ENCODE peak calls at places on chromosomes 1 and 21, in nine cellular contexts. One of them, this sample, is unnamed.

GRCh38 chr1:56525463-56526155 is 53.8 kb downstream of the PLPP3 start:
- DNase-seq in A549: no peak
- DNase-seq in fibroblast of lung: no peak
- DNase-seq in C1 segment of cervical spinal cord: no peak
- DNase-seq in ureter: no peak
- DNase-seq in EH: peak; percentile 81
- DNase-seq in GF-D8: no peak
- DNase-seq in stimulated activated CD8-positive, alpha-beta memory T cell treated with anti-CD3 and anti-CD28 coated beads, Interleukin-12 subunit alpha, Interleukin-12 subunit beta, amount 100 ng/mL, for 1 hour: no peak
- DNase-seq in GM04504: peak; percentile 28
- DNase-seq in this sample: no peak

GRCh38 chr1:16137890-16138467 is 17.9 kb downstream of the EPHA2 start:
- DNase-seq in GM04504: no peak
- DNase-seq in GF-D8: no peak
- DNase-seq in EH: no peak
- DNase-seq in C1 segment of cervical spinal cord: no peak
- DNase-seq in fibroblast of lung: no peak
- DNase-seq in A549: no peak
- DNase-seq in stimulated activated CD8-positive, alpha-beta memory T cell treated with anti-CD3 and anti-CD28 coated beads, Interleukin-12 subunit alpha, Interleukin-12 subunit beta, amount 100 ng/mL, for 1 hour: no peak
- DNase-seq in ureter: no peak
- DNase-seq in this sample: no peak

GRCh38 chr21:27719226-27719625 is 752.3 kb upstream of the ADAMTS5 start:
- DNase-seq in GM04504: no peak
- DNase-seq in ureter: no peak
- DNase-seq in EH: no peak
- DNase-seq in fibroblast of lung: no peak
- DNase-seq in A549: no peak
- DNase-seq in GF-D8: no peak
- DNase-seq in C1 segment of cervical spinal cord: no peak
- DNase-seq in stimulated activated CD8-positive, alpha-beta memory T cell treated with anti-CD3 and anti-CD28 coated beads, Interleukin-12 subunit alpha, Interleukin-12 subunit beta, amount 100 ng/mL, for 1 hour: no peak
- DNase-seq in this sample: no peak

GRCh38 chr1:25568090-25568833 is 24.9 kb downstream of the LDLRAP1 start:
- DNase-seq in ureter: no peak
- DNase-seq in EH: peak; percentile 65
- DNase-seq in C1 segment of cervical spinal cord: no peak
- DNase-seq in GF-D8: no peak
- DNase-seq in A549: no peak
- DNase-seq in stimulated activated CD8-positive, alpha-beta memory T cell treated with anti-CD3 and anti-CD28 coated beads, Interleukin-12 subunit alpha, Interleukin-12 subunit beta, amount 100 ng/mL, for 1 hour: no peak
- DNase-seq in GM04504: peak; percentile 65
- DNase-seq in fibroblast of lung: peak; percentile 71
- DNase-seq in this sample: no peak

GRCh38 chr1:159949123-159949522 is 3.7 kb upstream of the IGSF9 start:
- DNase-seq in fibroblast of lung: no peak
- DNase-seq in GF-D8: no peak
- DNase-seq in ureter: no peak
- DNase-seq in A549: no peak
- DNase-seq in stimulated activated CD8-positive, alpha-beta memory T cell treated with anti-CD3 and anti-CD28 coated beads, Interleukin-12 subunit alpha, Interleukin-12 subunit beta, amount 100 ng/mL, for 1 hour: no peak
- DNase-seq in C1 segment of cervical spinal cord: no peak
- DNase-seq in GM04504: no peak
- DNase-seq in EH: no peak
- DNase-seq in this sample: no peak

GRCh38 chr1:151612506-151613274 is 840 bp downstream of the SNX27 start:
- DNase-seq in A549: no peak
- DNase-seq in fibroblast of lung: peak; percentile 17
- DNase-seq in C1 segment of cervical spinal cord: no peak
- DNase-seq in stimulated activated CD8-positive, alpha-beta memory T cell treated with anti-CD3 and anti-CD28 coated beads, Interleukin-12 subunit alpha, Interleukin-12 subunit beta, amount 100 ng/mL, for 1 hour: no peak
- DNase-seq in ureter: peak; percentile 62
- DNase-seq in GF-D8: no peak
- DNase-seq in GM04504: no peak
- DNase-seq in EH: peak; percentile 43
- DNase-seq in this sample: no peak

GRCh38 chr1:148166558-148167492 is 14.7 kb upstream of the NBPF11 start:
- DNase-seq in EH: no peak
- DNase-seq in fibroblast of lung: no peak
- DNase-seq in GM04504: no peak
- DNase-seq in C1 segment of cervical spinal cord: no peak
- DNase-seq in A549: no peak
- DNase-seq in ureter: no peak
- DNase-seq in GF-D8: no peak
- DNase-seq in stimulated activated CD8-positive, alpha-beta memory T cell treated with anti-CD3 and anti-CD28 coated beads, Interleukin-12 subunit alpha, Interleukin-12 subunit beta, amount 100 ng/mL, for 1 hour: no peak
- DNase-seq in this sample: no peak

GRCh38 chr1:21344750-21345443 is 54.6 kb upstream of the ECE1 start:
- DNase-seq in A549: no peak
- DNase-seq in ureter: no peak
- DNase-seq in C1 segment of cervical spinal cord: no peak
- DNase-seq in stimulated activated CD8-positive, alpha-beta memory T cell treated with anti-CD3 and anti-CD28 coated beads, Interleukin-12 subunit alpha, Interleukin-12 subunit beta, amount 100 ng/mL, for 1 hour: no peak
- DNase-seq in fibroblast of lung: no peak
- DNase-seq in GM04504: no peak
- DNase-seq in EH: no peak
- DNase-seq in GF-D8: no peak
- DNase-seq in this sample: no peak

GRCh38 chr1:55337801-55338447 is 122.8 kb upstream of the USP24 start:
- DNase-seq in ureter: no peak
- DNase-seq in stimulated activated CD8-positive, alpha-beta memory T cell treated with anti-CD3 and anti-CD28 coated beads, Interleukin-12 subunit alpha, Interleukin-12 subunit beta, amount 100 ng/mL, for 1 hour: no peak
- DNase-seq in GF-D8: no peak
- DNase-seq in A549: peak; percentile 7
- DNase-seq in C1 segment of cervical spinal cord: no peak
- DNase-seq in fibroblast of lung: peak; percentile 83
- DNase-seq in EH: peak; percentile 80
- DNase-seq in GM04504: peak; percentile 36
- DNase-seq in this sample: no peak

GRCh38 chr1:175208773-175209492 is 16.4 kb upstream of the KIAA0040 start:
- DNase-seq in ureter: no peak
- DNase-seq in stimulated activated CD8-positive, alpha-beta memory T cell treated with anti-CD3 and anti-CD28 coated beads, Interleukin-12 subunit alpha, Interleukin-12 subunit beta, amount 100 ng/mL, for 1 hour: no peak
- DNase-seq in A549: no peak
- DNase-seq in GM04504: no peak
- DNase-seq in EH: no peak
- DNase-seq in C1 segment of cervical spinal cord: no peak
- DNase-seq in GF-D8: no peak
- DNase-seq in fibroblast of lung: no peak
- DNase-seq in this sample: no peak

GRCh38 chr1:200165493-200166220 is 138.1 kb downstream of the NR5A2 start:
- DNase-seq in ureter: no peak
- DNase-seq in fibroblast of lung: no peak
- DNase-seq in GF-D8: no peak
- DNase-seq in EH: no peak
- DNase-seq in C1 segment of cervical spinal cord: no peak
- DNase-seq in A549: no peak
- DNase-seq in GM04504: no peak
- DNase-seq in stimulated activated CD8-positive, alpha-beta memory T cell treated with anti-CD3 and anti-CD28 coated beads, Interleukin-12 subunit alpha, Interleukin-12 subunit beta, amount 100 ng/mL, for 1 hour: no peak
- DNase-seq in this sample: no peak

GRCh38 chr1:17538428-17539130 is 919 bp upstream of the ARHGEF10L start:
- DNase-seq in C1 segment of cervical spinal cord: no peak
- DNase-seq in fibroblast of lung: peak; percentile 25
- DNase-seq in A549: no peak
- DNase-seq in GF-D8: no peak
- DNase-seq in stimulated activated CD8-positive, alpha-beta memory T cell treated with anti-CD3 and anti-CD28 coated beads, Interleukin-12 subunit alpha, Interleukin-12 subunit beta, amount 100 ng/mL, for 1 hour: no peak
- DNase-seq in GM04504: no peak
- DNase-seq in ureter: no peak
- DNase-seq in EH: peak; percentile 44
- DNase-seq in this sample: no peak

GRCh38 chr1:156214024-156214748 is 1.4 kb downstream of the PMF1 start:
- DNase-seq in C1 segment of cervical spinal cord: no peak
- DNase-seq in GM04504: no peak
- DNase-seq in ureter: no peak
- DNase-seq in GF-D8: no peak
- DNase-seq in EH: peak; percentile 42
- DNase-seq in A549: no peak
- DNase-seq in fibroblast of lung: peak; percentile 9
- DNase-seq in stimulated activated CD8-positive, alpha-beta memory T cell treated with anti-CD3 and anti-CD28 coated beads, Interleukin-12 subunit alpha, Interleukin-12 subunit beta, amount 100 ng/mL, for 1 hour: no peak
- DNase-seq in this sample: no peak

GRCh38 chr1:65166572-65167305 is 18.7 kb downstream of the AK4 start:
- DNase-seq in GM04504: no peak
- DNase-seq in stimulated activated CD8-positive, alpha-beta memory T cell treated with anti-CD3 and anti-CD28 coated beads, Interleukin-12 subunit alpha, Interleukin-12 subunit beta, amount 100 ng/mL, for 1 hour: no peak
- DNase-seq in A549: no peak
- DNase-seq in EH: no peak
- DNase-seq in fibroblast of lung: no peak
- DNase-seq in GF-D8: no peak
- DNase-seq in ureter: no peak
- DNase-seq in C1 segment of cervical spinal cord: no peak
- DNase-seq in this sample: no peak

GRCh38 chr1:100955322-100955721 is 59.4 kb downstream of the SLC30A7 start:
- DNase-seq in GF-D8: no peak
- DNase-seq in A549: no peak
- DNase-seq in stimulated activated CD8-positive, alpha-beta memory T cell treated with anti-CD3 and anti-CD28 coated beads, Interleukin-12 subunit alpha, Interleukin-12 subunit beta, amount 100 ng/mL, for 1 hour: no peak
- DNase-seq in fibroblast of lung: peak; percentile 87
- DNase-seq in ureter: no peak
- DNase-seq in C1 segment of cervical spinal cord: no peak
- DNase-seq in EH: peak; percentile 89
- DNase-seq in GM04504: peak; percentile 81
- DNase-seq in this sample: no peak

This sample was measured in Panc1.